ENCODE peak calls at places on chromosomes 13 and 19, in six cellular contexts. V is NCI-H69, U is erythroblast, T is NCI-H510A, N is RPMI7951, S is body of pancreas. K is an unnamed sample.

GRCh38 chr19:51185069-51185867 is 39.6 kb upstream of the CD33 start:
- DNase-seq in T (no peak), V (no peak), U (no peak), N (no peak), S (no peak), K (no peak)

GRCh38 chr19:49911381-49912145 is 14.9 kb upstream of the IL4I1 start:
- DNase-seq in U (no peak), S (no peak), T (no peak), N (no peak), V (no peak), K (no peak)

GRCh38 chr13:110281736-110282135 is 25.2 kb downstream of the COL4A1 start:
- DNase-seq in U (no peak), N (no peak), S (no peak), T (no peak), V (no peak), K (no peak)

GRCh38 chr19:47296036-47296435 is 13.6 kb upstream of the C5AR1 start:
- DNase-seq in N (peak), U (peak), T (peak), S (peak), V (peak), K (peak)

GRCh38 chr19:927044-927706 is 1.3 kb downstream of the ARID3A start:
- DNase-seq in U (peak), S (peak), T (no peak), V (peak), N (no peak), K (no peak)

GRCh38 chr13:23876265-23876664 is 12.9 kb downstream of the MIPEP start:
- DNase-seq in U (peak), T (no peak), S (peak), V (peak), N (no peak), K (peak)

GRCh38 chr19:48741222-48741999 is 1.0 kb upstream of the RASIP1 start:
- DNase-seq in V (peak), S (peak), T (no peak), N (no peak), U (peak), K (no peak)

GRCh38 chr13:35164324-35164932 is 222.4 kb downstream of the NBEA start:
- DNase-seq in U (peak), V (peak), T (no peak), S (no peak), N (peak), K (peak)

GRCh38 chr19:43499042-43499441 is 5.5 kb downstream of the PHLDB3 start:
- DNase-seq in S (no peak), N (no peak), T (no peak), U (no peak), V (no peak), K (no peak)

GRCh38 chr19:30180691-30181090 is 191.5 kb upstream of the ZNF536 start:
- DNase-seq in V (no peak), U (no peak), S (no peak), N (no peak), T (no peak), K (no peak)

GRCh38 chr13:114071991-114072390 is 60.4 kb downstream of the RASA3 start:
- DNase-seq in T (no peak), U (no peak), V (no peak), N (no peak), S (no peak), K (no peak)

GRCh38 chr19:39974377-39975155 is 3.6 kb downstream of the PSMC4 start:
- DNase-seq in V (no peak), N (no peak), U (no peak), S (no peak), T (no peak), K (no peak)

GRCh38 chr13:22009937-22010336 is 339.1 kb downstream of the FGF9 start:
- DNase-seq in N (no peak), V (no peak), T (no peak), S (no peak), U (no peak), K (no peak)

GRCh38 chr19:1252818-1253513 is 4.6 kb downstream of the MIDN start:
- DNase-seq in V (peak), T (no peak), N (peak), S (peak), U (peak), K (peak)

GRCh38 chr19:9323557-9323918 is 441 bp upstream of the ZNF559 start:
- DNase-seq in N (peak), U (peak), V (peak), T (peak), S (peak), K (peak)

GRCh38 chr13:109211616-109212015 is 574.8 kb downstream of the IRS2 start:
- DNase-seq in U (no peak), V (no peak), S (no peak), N (peak), T (no peak), K (peak)

GRCh38 chr13:72290962-72291681 is 424.1 kb upstream of the DACH1 start:
- DNase-seq in T (no peak), N (peak), U (no peak), S (no peak), V (no peak), K (peak)

GRCh38 chr13:19060311-19061002 is 121.2 kb downstream of the TUBA3C start:
- DNase-seq in N (no peak), V (no peak), S (no peak), U (no peak), T (no peak), K (no peak)

GRCh38 chr13:98664047-98664446 is 87.1 kb upstream of the STK24 start:
- DNase-seq in N (peak), U (no peak), T (no peak), S (no peak), V (peak), K (peak)

GRCh38 chr19:16470911-16471811 is 609 bp downstream of the EPS15L1 start:
- DNase-seq in S (peak), V (peak), N (peak), U (peak), T (no peak), K (peak)

GRCh38 chr19:12834976-12835757 is 788 bp upstream of the RTBDN start:
- DNase-seq in V (peak), S (peak), T (peak), U (peak), N (no peak), K (peak)

GRCh38 chr19:49997709-49998108 is 27.5 kb downstream of the VRK3 start:
- DNase-seq in S (no peak), U (peak), N (peak), V (peak), T (no peak), K (peak)

GRCh38 chr13:41075034-41075433 is 13.7 kb downstream of the WBP4 start:
- DNase-seq in T (no peak), N (peak), S (no peak), V (peak), U (peak), K (no peak)

GRCh38 chr19:1884719-1885334 is 469 bp downstream of the ABHD17A start:
- DNase-seq in N (no peak), U (peak), S (no peak), T (no peak), V (peak), K (no peak)

GRCh38 chr13:99405966-99406365 is 95.3 kb upstream of the TM9SF2 start:
- DNase-seq in V (no peak), N (no peak), T (no peak), U (no peak), S (no peak), K (no peak)

GRCh38 chr19:2207991-2208860 is 27.9 kb downstream of the PLEKHJ1 start:
- DNase-seq in S (no peak), T (no peak), N (peak), U (peak), V (no peak), K (no peak)

GRCh38 chr13:103325675-103326074 is 259.5 kb upstream of the SLC10A2 start:
- DNase-seq in V (no peak), N (no peak), S (no peak), T (no peak), U (no peak), K (no peak)

GRCh38 chr13:27012482-27013197 is 159.0 kb downstream of the USP12 start:
- DNase-seq in T (no peak), V (no peak), S (no peak), N (peak), U (peak), K (peak)